ENCODE peak calls at places on chromosome 1, in eight cellular contexts. J is uterus; L is CD4-positive, alpha-beta T cell; F is NB4; A is bronchial epithelial cell; Z is psoas muscle; O is heart left ventricle; B is fibroblast of mammary gland. S is an unnamed sample.

GRCh38 chr1:80217377-80217986 is 1211.0 kb upstream of the ADGRL4 start:
- DNase-seq in A (peak), F (peak), J (no peak), Z (no peak), B (peak), L (no peak), O (no peak), S (no peak)

GRCh38 chr1:241639040-241639652 is 1.0 kb downstream of the CHML start:
- DNase-seq in O (peak), A (peak), Z (no peak), L (no peak), F (peak), B (peak), J (no peak), S (no peak)

GRCh38 chr1:222373831-222374603 is 173.9 kb downstream of the HHIPL2 start:
- DNase-seq in F (no peak), Z (no peak), J (no peak), B (no peak), A (no peak), L (no peak), O (no peak), S (no peak)

GRCh38 chr1:41093826-41094225 is 72.3 kb upstream of the SLFNL1 start:
- DNase-seq in F (no peak), J (no peak), Z (no peak), L (no peak), A (no peak), B (peak), O (no peak), S (no peak)

GRCh38 chr1:183673605-183674150 is 20.6 kb upstream of the APOBEC4 start:
- DNase-seq in F (no peak), O (no peak), A (no peak), B (no peak), J (no peak), Z (no peak), L (no peak), S (no peak)

GRCh38 chr1:172821609-172822274 is 162.8 kb downstream of the FASLG start:
- DNase-seq in A (no peak), Z (no peak), J (no peak), O (no peak), F (peak), B (peak), L (no peak), S (no peak)

GRCh38 chr1:3785458-3786157 is 10.7 kb downstream of the LRRC47 start:
- DNase-seq in F (peak), Z (no peak), A (peak), B (no peak), O (no peak), L (no peak), J (no peak), S (no peak)

GRCh38 chr1:9798236-9799130 is 25.3 kb downstream of the CLSTN1 start:
- DNase-seq in O (no peak), J (peak), A (peak), L (no peak), B (peak), F (no peak), Z (peak), S (no peak)

GRCh38 chr1:116375165-116375883 is 2.3 kb downstream of the ATP1A1 start:
- DNase-seq in L (no peak), J (no peak), A (peak), O (no peak), B (peak), F (no peak), Z (no peak), S (no peak)

GRCh38 chr1:181405584-181405983 is 77.7 kb upstream of the CACNA1E start:
- DNase-seq in Z (no peak), B (no peak), O (no peak), L (no peak), F (no peak), A (no peak), J (no peak), S (no peak)

GRCh38 chr1:107464827-107465226 is 324.0 kb downstream of the NTNG1 start:
- DNase-seq in O (no peak), L (no peak), J (no peak), F (no peak), B (no peak), Z (no peak), A (no peak), S (no peak)

GRCh38 chr1:160022330-160023310 is 9.2 kb downstream of the PIGM start:
- DNase-seq in B (no peak), O (no peak), F (no peak), L (no peak), A (peak), Z (no peak), J (no peak), S (no peak)

GRCh38 chr1:35936828-35937227 is 5.9 kb downstream of the AGO3 start:
- DNase-seq in F (no peak), J (no peak), A (no peak), L (no peak), O (no peak), Z (no peak), B (peak), S (no peak)

GRCh38 chr1:232555581-232556189 is 74.2 kb downstream of the SIPA1L2 start:
- DNase-seq in F (no peak), Z (no peak), J (no peak), B (no peak), A (no peak), O (no peak), L (no peak), S (no peak)

GRCh38 chr1:228039986-228040385 is 33.2 kb downstream of the WNT3A start:
- DNase-seq in B (no peak), L (no peak), O (no peak), Z (no peak), J (no peak), A (no peak), F (no peak), S (peak)

GRCh38 chr1:206909167-206909882 is 12.1 kb downstream of the IL24 start:
- DNase-seq in F (no peak), Z (peak), J (peak), O (peak), A (peak), B (no peak), L (peak), S (peak)

GRCh38 chr1:223348439-223348838 is 15.5 kb downstream of the SUSD4 start:
- DNase-seq in Z (no peak), A (no peak), J (no peak), L (no peak), B (no peak), O (no peak), F (no peak), S (no peak)

GRCh38 chr1:143735764-143736461 is 235.9 kb downstream of the FAM72C start:
- DNase-seq in A (peak), O (no peak), L (no peak), Z (no peak), B (peak), F (peak), J (no peak), S (no peak)

GRCh38 chr1:218878369-218878768 is 295.3 kb upstream of the LYPLAL1 start:
- DNase-seq in F (peak), A (peak), Z (no peak), B (peak), J (no peak), L (no peak), O (no peak), S (no peak)

GRCh38 chr1:224433671-224434446 is 738 bp downstream of the WDR26 start:
- DNase-seq in L (peak), A (no peak), J (peak), F (peak), O (peak), B (no peak), Z (peak), S (no peak)

GRCh38 chr1:179742717-179743678 is at the start of gene FAM163A:
- DNase-seq in J (no peak), A (no peak), F (peak), L (no peak), O (no peak), B (no peak), Z (no peak), S (no peak)

GRCh38 chr1:56472860-56473259 is 106.5 kb downstream of the PLPP3 start:
- DNase-seq in A (no peak), O (no peak), Z (no peak), F (peak), L (no peak), J (no peak), B (no peak), S (no peak)

GRCh38 chr1:41900611-41901444 is 17.9 kb downstream of the HIVEP3 start:
- DNase-seq in L (no peak), O (no peak), F (no peak), A (peak), J (no peak), Z (no peak), B (peak), S (no peak)

GRCh38 chr1:171290611-171291010 is 23.4 kb upstream of the FMO4 start:
- DNase-seq in Z (no peak), B (no peak), O (no peak), J (no peak), A (no peak), L (no peak), F (no peak), S (no peak)

GRCh38 chr1:53725238-53725689 is 13.7 kb downstream of the GLIS1 start:
- DNase-seq in F (peak), B (no peak), J (no peak), A (peak), Z (no peak), O (no peak), L (no peak), S (no peak)
- TF ChIP-seq CTCF in F (peak), B (no peak), J (no peak), A (no peak), Z (no peak), O (no peak), L (no peak), S (peak)

GRCh38 chr1:209106237-209106741 is 477.2 kb upstream of the CAMK1G start:
- DNase-seq in J (no peak), F (no peak), O (no peak), Z (no peak), A (no peak), L (no peak), B (peak), S (no peak)
- TF ChIP-seq CTCF in J (no peak), F (no peak), O (no peak), Z (no peak), A (no peak), L (no peak), B (peak), S (no peak)

GRCh38 chr1:190439447-190439846 is 38.2 kb downstream of the BRINP3 start:
- DNase-seq in F (no peak), B (no peak), Z (no peak), A (no peak), J (no peak), O (no peak), L (no peak), S (no peak)

DNA sequence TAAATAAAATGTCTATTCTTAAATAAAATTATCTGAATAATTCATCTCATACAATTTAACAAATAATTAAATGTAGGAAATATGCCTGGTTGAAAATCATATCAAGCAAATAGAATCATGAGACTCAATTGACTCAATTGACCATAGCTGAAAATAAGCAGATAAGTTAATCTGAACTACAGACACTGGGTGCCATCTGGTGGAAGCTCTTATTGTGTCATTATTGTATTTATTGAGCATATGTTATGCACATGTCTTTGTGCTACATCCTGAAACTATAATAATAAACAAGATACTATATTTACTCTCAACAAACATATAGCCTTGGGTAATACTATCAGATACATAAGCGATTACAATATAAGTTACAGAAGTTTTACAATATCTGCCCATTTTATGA is 41.0 kb downstream of the BRINP3 start:
- DNase-seq in L (no peak), O (no peak), B (peak), F (peak), J (no peak), Z (no peak), A (peak), S (no peak)
- TF ChIP-seq CTCF in L (no peak), O (no peak), B (no peak), F (no peak), J (no peak), Z (no peak), A (no peak), S (peak)

GRCh38 chr1:63034256-63034655 is 250.3 kb downstream of the ATG4C start:
- DNase-seq in F (no peak), B (no peak), J (no peak), Z (no peak), A (no peak), L (no peak), O (no peak), S (no peak)

GRCh38 chr1:63032171-63032570 is 248.2 kb downstream of the ATG4C start:
- DNase-seq in F (no peak), O (no peak), J (no peak), A (no peak), B (no peak), Z (no peak), L (no peak), S (no peak)

GRCh38 chr1:63038586-63038985 is 254.7 kb downstream of the ATG4C start:
- DNase-seq in L (no peak), A (no peak), F (no peak), B (no peak), O (no peak), Z (no peak), J (no peak), S (no peak)

GRCh38 chr1:63033211-63033610 is 249.3 kb downstream of the ATG4C start:
- DNase-seq in A (no peak), J (no peak), F (no peak), L (no peak), Z (no peak), B (no peak), O (no peak), S (no peak)
- TF ChIP-seq CTCF in A (no peak), J (no peak), F (no peak), L (no peak), Z (no peak), B (no peak), O (no peak), S (no peak)

DNA sequence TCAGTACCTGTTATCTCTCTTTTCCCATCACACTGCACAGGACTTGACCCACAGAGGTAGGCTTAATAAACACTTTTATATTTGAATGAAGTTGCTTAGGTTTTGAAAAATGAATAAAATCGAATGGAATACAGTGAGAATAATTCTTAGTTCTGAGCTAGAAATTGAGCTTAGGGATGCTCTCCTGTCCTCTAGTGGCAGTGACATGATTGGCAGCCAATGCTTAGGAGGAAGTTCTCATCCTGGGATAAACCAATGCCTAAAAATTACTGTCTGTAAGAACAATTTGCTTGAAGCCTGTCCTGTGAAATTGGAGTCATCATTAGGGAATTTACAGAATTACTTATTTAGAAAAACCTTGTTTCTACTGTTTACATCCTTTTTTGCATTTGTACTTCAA is 21.3 kb upstream of the CYP4X1 start:
- DNase-seq in O (no peak), J (no peak), Z (no peak), A (no peak), L (no peak), F (peak), B (no peak), S (no peak)
- TF ChIP-seq CTCF in O (peak), J (no peak), Z (peak), A (peak), L (no peak), F (peak), B (peak), S (peak)

GRCh38 chr1:93980320-93980744 is 71.1 kb upstream of the GCLM start:
- DNase-seq in B (no peak), O (no peak), A (no peak), F (peak), L (no peak), J (no peak), Z (no peak), S (no peak)
- TF ChIP-seq CTCF in B (peak), O (no peak), A (peak), F (peak), L (no peak), J (no peak), Z (no peak), S (peak)

DNA sequence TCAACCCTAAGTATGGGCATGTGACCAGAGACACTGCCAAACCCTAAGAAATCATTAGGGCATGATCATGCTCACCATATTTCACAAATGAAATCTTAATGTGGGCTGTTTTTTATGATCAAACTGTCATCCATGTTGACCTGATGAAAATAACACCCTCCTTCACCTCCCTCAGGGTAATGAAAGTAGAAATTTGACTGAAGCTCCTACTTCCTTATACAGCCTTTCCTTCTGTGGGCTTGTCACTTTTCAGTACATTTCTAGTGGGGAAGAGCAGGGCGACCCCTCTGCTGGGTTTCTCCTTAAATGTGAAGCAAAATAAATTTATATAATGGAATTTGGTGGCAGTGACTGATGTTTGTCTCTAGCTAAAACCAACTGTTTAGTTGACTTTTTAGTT is 25.9 kb downstream of the IVNS1ABP start:
- DNase-seq in L (no peak), J (no peak), O (no peak), F (no peak), Z (no peak), A (no peak), B (no peak), S (no peak)
- TF ChIP-seq CTCF in L (no peak), J (no peak), O (no peak), F (no peak), Z (no peak), A (no peak), B (no peak), S (no peak)

GRCh38 chr1:178308438-178308837 is 188.3 kb downstream of the CLEC20A start:
- DNase-seq in B (no peak), L (no peak), A (peak), Z (no peak), J (no peak), F (peak), O (no peak), S (no peak)
- TF ChIP-seq CTCF in B (no peak), L (no peak), A (no peak), Z (no peak), J (no peak), F (no peak), O (no peak), S (no peak)

GRCh38 chr1:75426688-75427087 is 184.2 kb downstream of the SLC44A5 start:
- DNase-seq in F (no peak), L (no peak), B (no peak), A (no peak), O (no peak), J (no peak), Z (no peak), S (no peak)

GRCh38 chr1:75423136-75423535 is 187.8 kb downstream of the SLC44A5 start:
- DNase-seq in J (no peak), F (no peak), A (no peak), Z (no peak), O (no peak), L (no peak), B (no peak), S (no peak)

GRCh38 chr1:75425001-75425400 is 185.9 kb downstream of the SLC44A5 start:
- DNase-seq in Z (no peak), A (no peak), B (no peak), J (no peak), L (no peak), F (no peak), O (no peak), S (no peak)

GRCh38 chr1:75423616-75424015 is 187.3 kb downstream of the SLC44A5 start:
- DNase-seq in A (no peak), B (no peak), L (no peak), J (no peak), O (no peak), F (no peak), Z (no peak), S (no peak)
- TF ChIP-seq CTCF in A (no peak), B (no peak), L (no peak), J (no peak), O (no peak), F (no peak), Z (no peak), S (peak)

GRCh38 chr1:176717052-176717754 is 254.2 kb downstream of the PAPPA2 start:
- DNase-seq in O (no peak), A (no peak), B (no peak), L (no peak), Z (no peak), J (no peak), F (no peak), S (no peak)
- TF ChIP-seq CTCF in O (no peak), A (no peak), B (no peak), L (no peak), Z (no peak), J (no peak), F (no peak), S (no peak)